ENCODE peak calls at places on chromosome 5, in six cellular contexts. E is NCI-H1092 treated with DMSO at 0.1 percent for 48 hours; C is activated CD4-positive, alpha-beta T cell treated with anti-CD3 and anti-CD28 coated beads, Interleukin-2, amount 50 U/mL, for 1 hour; X is activated T-cell treated with anti-CD3 and anti-CD28 coated beads for 1 hour; P is stimulated activated CD4-positive, alpha-beta T cell treated with anti-CD3 and anti-CD28 coated beads, Interleukin-2, amount 100 ng/mL, for 48 hours; B is memory B cell. L is an unnamed sample.

GRCh38 chr5:68415177-68416085 is 199.9 kb downstream of the PIK3R1 start:
- DNase-seq in C (no peak), B (no peak), X (no peak), E (no peak), P (no peak), L (no peak)

GRCh38 chr5:38607930-38608545 is 51.6 kb upstream of the LIFR start:
- DNase-seq in B (no peak), E (peak), X (no peak), C (no peak), P (no peak), L (no peak)

GRCh38 chr5:58751222-58751621 is 168.3 kb downstream of the RAB3C start:
- DNase-seq in X (no peak), B (no peak), P (no peak), C (no peak), E (no peak), L (no peak)

GRCh38 chr5:72587909-72588308 is 80.7 kb upstream of the ZNF366 start:
- DNase-seq in P (no peak), B (no peak), C (no peak), E (no peak), X (no peak), L (no peak)

GRCh38 chr5:2038337-2039179 is 155.8 kb upstream of the IRX4 start:
- DNase-seq in B (peak), C (peak), P (peak), E (peak), X (peak), L (peak)

GRCh38 chr5:71887680-71888079 is 168.6 kb downstream of the CARTPT start:
- DNase-seq in E (no peak), X (no peak), C (no peak), B (peak), P (no peak), L (peak)

GRCh38 chr5:39459091-39459490 is 34.3 kb upstream of the DAB2 start:
- DNase-seq in B (no peak), E (no peak), X (no peak), C (no peak), P (no peak), L (no peak)

GRCh38 chr5:119166026-119166425 is 95.1 kb downstream of the DMXL1 start:
- DNase-seq in B (no peak), P (no peak), X (no peak), C (no peak), E (no peak), L (no peak)

GRCh38 chr5:171808951-171809350 is 23.3 kb downstream of the SMIM23 start:
- DNase-seq in X (no peak), C (no peak), B (no peak), E (no peak), P (no peak), L (no peak)